ENCODE peak calls at places on chromosomes 1 and 21, in four cellular contexts. T is prostate gland, S is HCT116, A is upper lobe of left lung. U is an unnamed sample.

GRCh38 chr1:18649713-18650370 is 19.2 kb downstream of the PAX7 start:
- DNase-seq in T (no peak), S (no peak), A (no peak), U (no peak)

GRCh38 chr1:47522890-47523811 is 85.3 kb downstream of the FOXD2 start:
- DNase-seq in A (no peak), S (no peak), T (no peak), U (no peak)

GRCh38 chr1:212752256-212752933 is 39.2 kb downstream of the NSL1 start:
- DNase-seq in T (no peak), S (no peak), A (no peak), U (no peak)

GRCh38 chr1:244344001-244344400 is 107.7 kb downstream of the ADSS2 start:
- DNase-seq in S (no peak), A (no peak), T (no peak), U (no peak)

GRCh38 chr1:153340356-153340755 is 8.3 kb downstream of the PGLYRP4 start:
- DNase-seq in S (no peak), A (no peak), T (no peak), U (no peak)

GRCh38 chr1:68103006-68103545 is 52.6 kb upstream of the DIRAS3 start:
- DNase-seq in S (no peak), A (no peak), T (no peak), U (no peak)

GRCh38 chr1:67350783-67351182 is 43.1 kb downstream of the IL12RB2 start:
- DNase-seq in S (no peak), T (no peak), A (no peak), U (no peak)

GRCh38 chr21:44687671-44688070 is 5.7 kb upstream of the KRTAP12-1 start:
- DNase-seq in S (no peak), A (no peak), T (no peak), U (no peak)

GRCh38 chr1:200550367-200550766 is 70.2 kb downstream of the KIF14 start:
- DNase-seq in S (no peak), T (no peak), A (no peak), U (no peak)

GRCh38 chr21:45404726-45405270 is at the start of gene COL18A1:
- DNase-seq in S (no peak), A (peak; percentile 47), T (peak; percentile 51), U (no peak)

GRCh38 chr1:10152709-10153284 is 57.6 kb upstream of the KIF1B start:
- DNase-seq in T (peak; percentile 49), S (peak; percentile 16), A (peak; percentile 27), U (peak; percentile 25)

GRCh38 chr21:25338415-25338814 is 268.9 kb downstream of the MRPL39 start:
- DNase-seq in A (no peak), S (no peak), T (no peak), U (no peak)

GRCh38 chr1:167516404-167517388 is 1.6 kb downstream of the CD247 start:
- DNase-seq in S (no peak), A (no peak), T (no peak), U (no peak)

GRCh38 chr1:167517535-167518330 is 596 bp downstream of the CD247 start:
- DNase-seq in A (peak; percentile 42), T (no peak), S (no peak), U (no peak)

GRCh38 chr1:167515461-167515860 is 2.9 kb downstream of the CD247 start:
- DNase-seq in S (no peak), T (no peak), A (no peak), U (no peak)

GRCh38 chr1:167514278-167514677 is 4.1 kb downstream of the CD247 start:
- DNase-seq in A (no peak), S (no peak), T (no peak), U (no peak)

GRCh38 chr1:167515893-167516321 is 2.4 kb downstream of the CD247 start:
- DNase-seq in S (no peak), T (no peak), A (no peak), U (no peak)
- TF ChIP-seq POLR2A in S (no peak), T (no peak), A (no peak), U (no peak)

GRCh38 chr1:207821464-207822045 is 69.7 kb downstream of the CD46 start:
- DNase-seq in T (no peak), S (no peak), A (no peak), U (no peak)
- TF ChIP-seq POLR2A in T (no peak), S (no peak), A (no peak), U (no peak)

DNA sequence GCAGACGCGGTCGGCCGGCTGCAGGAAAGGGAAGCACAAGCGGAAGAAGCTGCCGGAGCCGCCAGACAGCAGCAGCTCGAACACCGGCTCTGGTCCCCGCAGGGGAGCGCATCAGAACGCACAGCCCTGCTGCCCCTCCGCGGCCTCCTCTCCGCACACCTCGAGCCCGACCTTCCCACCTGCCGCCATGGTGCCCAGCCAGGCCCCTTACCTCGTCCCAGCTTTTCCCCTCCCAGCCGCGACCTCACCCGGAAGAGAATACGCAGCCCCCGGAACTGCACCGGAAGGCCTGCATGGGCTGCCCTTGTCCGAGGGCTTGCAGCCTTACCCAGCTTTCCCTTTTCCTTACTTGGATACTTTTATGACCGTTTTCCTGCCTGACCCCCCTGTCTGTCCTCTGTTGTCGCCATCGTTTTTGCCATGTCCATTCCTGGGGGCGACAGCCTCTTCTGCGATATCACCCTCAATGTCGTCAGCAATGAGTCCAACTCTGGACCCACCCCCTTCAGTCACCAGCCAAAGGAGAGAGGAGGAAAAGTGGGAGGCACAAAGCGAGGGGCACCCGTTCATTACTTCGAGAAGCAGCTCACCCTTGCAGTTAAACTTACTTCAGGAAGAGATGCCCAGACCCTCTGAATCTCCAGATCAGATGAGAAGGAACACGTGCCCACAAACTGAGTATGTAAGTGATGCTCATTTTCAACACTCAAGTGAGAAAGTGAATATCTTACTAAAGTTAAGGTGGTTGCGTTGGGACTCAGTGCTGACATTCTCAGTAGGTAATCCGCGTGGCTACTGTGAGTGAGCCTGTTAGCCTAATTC is 25.5 kb downstream of the UTS2 start:
- DNase-seq in S (no peak), A (no peak), T (no peak), U (no peak)
- TF ChIP-seq POLR2A in S (no peak), A (no peak), T (no peak), U (no peak)

GRCh38 chr1:37932759-37933158 is 14.1 kb downstream of the INPP5B start:
- DNase-seq in T (no peak), S (no peak), A (no peak), U (no peak)

GRCh38 chr1:37926061-37926924 is 20.6 kb downstream of the INPP5B start:
- DNase-seq in A (peak; percentile 40), T (no peak), S (no peak), U (no peak)

GRCh38 chr1:37931493-37932158 is 15.2 kb downstream of the INPP5B start:
- DNase-seq in A (peak; percentile 96), T (peak; percentile 97), S (peak; percentile 91), U (peak; percentile 90)

GRCh38 chr1:37931148-37931492 is 15.7 kb downstream of the INPP5B start:
- DNase-seq in T (no peak), A (peak; percentile 43), S (no peak), U (no peak)

DNA sequence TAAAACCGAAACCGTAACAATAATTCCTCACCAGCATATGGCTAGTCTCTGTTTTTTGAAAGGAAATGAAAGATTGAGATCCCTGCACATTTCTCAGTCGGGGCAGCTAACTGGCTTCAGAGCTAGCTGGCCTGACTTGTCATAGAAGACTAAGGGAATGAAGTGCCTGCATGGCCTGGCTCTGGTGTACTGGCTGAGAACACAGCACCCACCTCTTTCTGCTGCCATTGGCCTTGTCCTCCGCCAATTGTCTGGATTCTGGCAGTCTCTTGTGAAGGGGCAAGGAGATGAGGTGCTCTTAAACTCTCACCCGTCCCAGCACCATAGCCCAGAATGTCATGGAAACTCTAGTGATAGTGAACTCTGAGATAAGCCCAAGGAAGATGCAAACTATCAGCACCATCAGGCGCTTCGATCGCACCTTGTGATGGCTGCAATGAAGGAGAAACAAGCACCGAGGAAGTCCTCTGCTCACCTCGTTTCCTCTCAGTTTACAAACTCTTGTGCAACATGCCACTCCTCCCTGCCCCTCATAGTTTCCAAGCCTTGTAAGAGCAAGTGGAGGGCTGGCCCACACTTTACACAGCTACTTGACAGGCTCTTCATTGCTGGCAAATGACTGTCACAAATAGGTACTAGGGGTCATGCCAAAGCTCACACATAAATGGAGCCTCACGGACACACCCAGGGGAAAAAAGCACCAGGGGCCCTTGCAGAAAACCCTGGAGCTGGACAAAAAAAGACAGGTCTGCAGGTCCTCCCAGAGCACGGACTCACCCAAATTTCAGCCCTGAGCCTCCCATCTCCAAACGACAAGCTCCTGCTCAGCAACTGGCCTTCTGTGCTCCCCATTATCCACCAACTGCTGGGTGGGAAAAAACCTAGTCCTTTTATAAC is 16.4 kb downstream of the INPP5B start:
- DNase-seq in S (no peak), A (peak; percentile 85), T (peak; percentile 23), U (no peak)
- TF ChIP-seq POLR2A in S (no peak), A (no peak), T (no peak), U (no peak)

DNA sequence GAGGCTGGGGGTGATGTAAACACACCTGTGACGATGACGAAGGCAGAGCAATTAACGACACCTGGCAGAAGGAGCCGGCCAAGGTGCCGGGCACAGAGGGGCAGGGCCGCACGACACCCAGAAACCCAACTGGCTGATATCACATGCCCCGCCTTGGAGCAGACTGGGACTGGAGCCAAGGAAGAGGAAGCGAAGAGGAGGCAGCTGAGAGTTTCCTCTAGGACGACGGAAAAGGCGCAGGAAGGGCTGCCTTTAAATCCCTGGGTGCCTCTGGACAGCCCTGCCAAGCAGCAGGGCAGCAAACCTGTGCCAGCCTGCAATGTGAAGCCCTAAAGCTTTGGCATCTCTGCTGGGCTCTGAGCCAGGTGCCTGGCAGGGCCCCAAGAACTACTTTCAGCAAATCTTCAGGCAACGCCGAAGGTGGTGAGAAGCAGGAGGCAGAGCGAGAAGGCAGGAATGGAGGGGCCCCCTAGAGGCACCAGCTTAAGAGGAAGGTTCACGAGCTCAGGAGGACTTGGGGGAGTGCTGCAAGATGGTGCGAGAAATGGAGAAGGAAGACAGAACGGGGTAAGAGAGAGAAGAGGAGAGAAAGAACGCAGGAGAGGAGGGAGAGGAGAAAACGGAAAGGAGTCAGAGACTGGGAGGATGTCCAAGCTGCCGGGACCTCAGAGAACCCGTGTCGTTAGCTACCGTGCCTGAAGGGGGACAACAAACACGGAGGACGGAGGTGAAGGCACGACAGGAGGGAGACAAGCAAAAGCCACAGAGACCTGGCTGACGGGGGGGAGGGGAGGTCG is 25.3 kb upstream of the PEF1 start:
- DNase-seq in A (peak; percentile 70), T (peak; percentile 91), S (peak; percentile 12), U (no peak)
- TF ChIP-seq POLR2A in A (no peak), T (peak; percentile 41), S (no peak), U (no peak)